ENCODE peak calls at places on chromosomes 13 and 19, in five cellular contexts. N is mammary epithelial cell, D is fibroblast of lung, R is neural progenitor cell, V is PC-3. H is an unnamed sample.

GRCh38 chr13:41915096-41915495 is 45.8 kb downstream of the VWA8 start:
- DNase-seq in D (no peak), R (no peak), N (peak; percentile 77), V (no peak), H (peak; percentile 52)

GRCh38 chr19:10105241-10106099 is 692 bp upstream of the PPAN start:
- DNase-seq in D (no peak), R (no peak), N (no peak), V (no peak), H (peak; percentile 38)

GRCh38 chr13:113923376-113924063 is 50.4 kb downstream of the C13orf46 start:
- DNase-seq in V (no peak), R (no peak), D (no peak), N (no peak), H (no peak)

GRCh38 chr19:575527-576506 is 3.4 kb downstream of the BSG start:
- DNase-seq in N (peak; percentile 68), V (peak; percentile 75), R (no peak), D (peak; percentile 68), H (peak; percentile 88)

GRCh38 chr13:36353001-36353400 is 6.8 kb upstream of the SPART start:
- DNase-seq in V (no peak), N (no peak), D (peak; percentile 64), R (no peak), H (no peak)

GRCh38 chr13:39607876-39608275 is 4.9 kb upstream of the LHFPL6 start:
- DNase-seq in V (no peak), N (no peak), R (no peak), D (no peak), H (no peak)

GRCh38 chr19:28065026-28065425 is 1147.9 kb downstream of the UQCRFS1 start:
- DNase-seq in D (peak; percentile 48), R (no peak), V (no peak), N (no peak), H (peak; percentile 3)

GRCh38 chr19:49592486-49593232 is 1.7 kb downstream of the PRR12 start:
- DNase-seq in D (no peak), V (peak; percentile 55), R (peak; percentile 67), N (peak; percentile 70), H (peak; percentile 52)

GRCh38 chr13:72290962-72291681 is 424.1 kb upstream of the DACH1 start:
- DNase-seq in D (peak; percentile 95), N (peak; percentile 83), R (no peak), V (peak; percentile 81), H (no peak)

GRCh38 chr19:16624236-16624635 is 3.8 kb downstream of the MED26 start:
- DNase-seq in V (no peak), R (no peak), N (no peak), D (no peak), H (no peak)

GRCh38 chr19:5078179-5078578 is 109.3 kb downstream of the KDM4B start:
- DNase-seq in D (no peak), V (no peak), R (no peak), N (no peak), H (no peak)

GRCh38 chr19:2425622-2426581 is 1.5 kb downstream of the TIMM13 start:
- DNase-seq in V (no peak), D (no peak), N (no peak), R (no peak), H (no peak)

GRCh38 chr19:8904597-8904996 is 72.4 kb downstream of the MBD3L1 start:
- DNase-seq in V (no peak), D (no peak), N (no peak), R (no peak), H (no peak)

GRCh38 chr13:41231786-41232185 is 31.6 kb downstream of the MTRF1 start:
- DNase-seq in N (peak; percentile 29), R (no peak), V (no peak), D (peak; percentile 21), H (no peak)

GRCh38 chr13:20828540-20829364 is 55.0 kb upstream of the EEF1AKMT1 start:
- DNase-seq in N (peak; percentile 45), D (peak; percentile 47), R (peak; percentile 72), V (peak; percentile 75), H (peak; percentile 81)

GRCh38 chr13:100140441-100140840 is 51.5 kb downstream of the PCCA start:
- DNase-seq in D (peak; percentile 33), R (no peak), V (no peak), N (no peak), H (no peak)

GRCh38 chr13:109156181-109156935 is 526.9 kb downstream of the MYO16 start:
- DNase-seq in R (no peak), V (peak; percentile 88), D (peak; percentile 93), N (peak; percentile 84), H (peak; percentile 80)

GRCh38 chr19:9313756-9314155 is 4.1 kb upstream of the ZNF699 start:
- DNase-seq in V (no peak), R (no peak), D (no peak), N (no peak), H (no peak)

GRCh38 chr13:79973533-79973963 is 367.4 kb downstream of the SPRY2 start:
- DNase-seq in D (no peak), N (no peak), V (no peak), R (no peak), H (peak; percentile 24)

GRCh38 chr13:32585625-32586021 is 629 bp upstream of the PDS5B start:
- DNase-seq in R (peak; percentile 44), V (peak; percentile 3), N (no peak), D (peak; percentile 56), H (no peak)

GRCh38 chr19:5676105-5676671 is 4.1 kb downstream of the MICOS13 start:
- DNase-seq in D (no peak), R (no peak), V (no peak), N (no peak), H (no peak)

GRCh38 chr13:77584111-77584510 is 48.6 kb downstream of the SCEL start:
- DNase-seq in V (no peak), N (peak; percentile 32), D (peak; percentile 6), R (no peak), H (no peak)

GRCh38 chr13:112113355-112113754 is 46.4 kb downstream of the SOX1 start:
- DNase-seq in N (no peak), R (no peak), V (no peak), D (no peak), H (no peak)

GRCh38 chr13:51453959-51454703 is 1.3 kb upstream of the INTS6 start:
- DNase-seq in N (peak; percentile 23), D (peak; percentile 33), R (peak; percentile 35), V (peak; percentile 9), H (peak; percentile 49)

GRCh38 chr13:23899555-23899954 is 2.3 kb upstream of the C1QTNF9B start:
- DNase-seq in D (peak; percentile 52), V (peak; percentile 70), N (peak; percentile 27), R (peak; percentile 34), H (peak; percentile 64)

GRCh38 chr19:38210458-38210987 is 13.5 kb downstream of the DPF1 start:
- DNase-seq in N (no peak), D (peak; percentile 17), R (peak; percentile 97), V (no peak), H (peak; percentile 48)
- TF ChIP-seq EZH2 in N (no peak), D (no peak), R (no peak), V (no peak), H (no peak)

GRCh38 chr19:3534375-3535234 is 4.4 kb upstream of the TEKTIP1 start:
- DNase-seq in N (no peak), V (no peak), R (no peak), D (no peak), H (no peak)

GRCh38 chr19:3535235-3535921 is 3.6 kb upstream of the TEKTIP1 start:
- DNase-seq in R (no peak), D (no peak), N (no peak), V (no peak), H (no peak)

GRCh38 chr19:3533020-3533408 is 6.0 kb upstream of the TEKTIP1 start:
- DNase-seq in R (no peak), V (no peak), N (no peak), D (no peak), H (no peak)

GRCh38 chr19:3532154-3533019 is 6.6 kb upstream of the TEKTIP1 start:
- DNase-seq in R (no peak), D (no peak), V (no peak), N (no peak), H (no peak)

GRCh38 chr19:3533563-3534216 is 5.3 kb upstream of the TEKTIP1 start:
- DNase-seq in D (no peak), N (no peak), R (no peak), V (no peak), H (no peak)
- H3K27ac ChIP-seq in D (no peak overlapping the region), N (no peak overlapping the region), R (no peak overlapping the region), V (no peak overlapping the region), H (no peak overlapping the region)

GRCh38 chr19:35786299-35787160 is 11.2 kb downstream of the ARHGAP33 start:
- DNase-seq in N (no peak), V (no peak), D (no peak), R (no peak), H (no peak)
- H2AFZ ChIP-seq in N (no peak overlapping the region), V (no peak overlapping the region), D (no peak overlapping the region), R (no peak overlapping the region), H (no peak overlapping the region)

DNA sequence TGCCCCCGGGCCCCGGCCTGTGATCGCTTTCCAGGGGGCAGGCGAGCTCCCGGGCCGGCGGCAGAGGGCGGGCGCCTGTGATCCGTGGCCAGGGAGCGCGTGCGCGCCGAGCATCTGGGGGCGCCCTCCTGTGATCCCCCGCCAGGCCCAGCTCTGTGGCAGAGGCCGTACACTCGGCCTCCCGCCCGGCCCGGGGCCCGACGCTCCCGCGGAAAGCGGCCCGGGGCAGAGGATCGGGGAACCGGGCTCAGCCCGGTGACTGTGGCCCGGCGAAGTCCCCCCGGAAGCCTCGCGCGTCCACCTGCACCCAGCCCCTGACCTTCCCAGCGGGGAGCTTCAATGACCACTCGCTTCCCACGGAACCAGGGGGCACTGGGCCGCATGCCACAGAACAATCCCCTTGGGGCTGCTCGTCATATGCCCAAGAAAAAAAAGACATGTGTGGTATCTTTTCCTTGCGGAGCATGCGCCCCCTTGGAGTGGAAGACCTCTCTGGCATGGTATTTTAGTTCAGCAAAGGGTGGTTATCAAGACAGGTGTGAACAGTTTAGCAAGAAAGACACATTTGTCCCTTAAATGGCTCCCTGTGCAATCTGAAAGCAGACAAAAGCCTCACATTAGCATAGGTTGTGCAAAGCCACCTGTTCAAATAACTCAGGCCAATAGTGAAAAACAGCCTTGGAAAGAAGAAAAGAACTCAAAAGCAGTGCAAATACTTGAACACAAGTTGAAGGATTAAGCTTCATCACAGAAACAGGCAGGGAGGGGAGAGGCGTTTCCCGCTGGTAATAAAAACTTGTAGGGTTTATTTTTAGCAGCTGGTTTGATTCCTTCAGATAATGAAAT is 290.8 kb upstream of the SOX21 start:
- DNase-seq in D (no peak), V (no peak), N (no peak), R (peak; percentile 23), H (no peak)
- TF ChIP-seq EZH2 in D (peak; percentile 33), V (no peak), N (no peak), R (no peak), H (no peak)

DNA sequence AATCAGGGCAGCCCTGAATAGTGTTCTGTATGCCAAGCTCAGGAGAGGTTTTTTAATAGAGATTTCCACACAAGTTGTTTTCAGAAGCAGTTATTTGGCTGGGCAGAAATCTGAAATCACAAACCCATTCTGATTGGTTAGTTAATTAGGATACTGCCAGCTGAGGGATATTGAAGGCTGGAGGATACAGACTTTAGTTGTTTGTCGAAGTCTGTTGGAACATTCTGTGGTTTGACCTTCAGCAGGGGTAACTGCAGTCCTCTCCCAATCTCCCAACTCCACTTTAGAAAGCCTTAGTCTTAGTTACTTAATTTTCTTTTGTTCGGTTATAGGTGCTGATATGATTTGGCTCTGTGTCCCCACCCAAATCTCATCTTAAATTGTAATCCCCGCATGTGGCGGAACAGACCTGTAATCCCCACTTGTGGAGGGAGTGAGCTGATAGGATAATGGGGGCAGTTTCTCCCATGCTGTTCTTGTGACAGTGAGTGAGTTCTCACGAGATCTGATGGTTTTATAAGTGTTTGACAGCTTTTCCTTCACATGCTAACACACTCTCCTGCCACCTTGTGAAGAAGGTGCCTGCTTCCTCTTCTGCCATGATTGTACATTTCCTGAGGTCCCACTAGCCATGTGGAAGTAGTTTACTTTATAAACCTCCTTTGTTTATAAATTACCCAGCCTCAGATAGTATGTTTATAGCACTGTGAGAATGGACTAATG is 169.2 kb downstream of the GPC5 start:
- DNase-seq in D (no peak), V (no peak), N (no peak), R (no peak), H (no peak)
- H3K27ac ChIP-seq in D (no peak overlapping the region), V (no peak overlapping the region), N (no peak overlapping the region), R (no peak overlapping the region), H (no peak overlapping the region)

GRCh38 chr13:64459778-64460177 is 2770.4 kb downstream of the PCDH9 start:
- DNase-seq in V (peak; percentile 34), R (no peak), D (no peak), N (no peak), H (no peak)
- H2AFZ ChIP-seq in V (no peak overlapping the region), R (no peak overlapping the region), D (no peak overlapping the region), N (no peak overlapping the region), H (no peak overlapping the region)